ENCODE peak calls at places on chromosomes 16 and 17, in eight cellular contexts. One of them, this sample, is unnamed.

GRCh38 chr16:700684-701584 is 4.7 kb downstream of the FBXL16 start:
- DNase-seq in BJ: no peak
- DNase-seq in GM23338: peak; percentile 71
- DNase-seq in mucosa of descending colon: peak; percentile 40
- DNase-seq in HL-60: no peak
- DNase-seq in cardiac muscle cell: peak; percentile 79
- DNase-seq in HFFc6: no peak
- DNase-seq in fibroblast of pulmonary artery: no peak
- DNase-seq in this sample: peak; percentile 70

GRCh38 chr17:64983708-64984107 is 64.4 kb upstream of the LRRC37A3 start:
- DNase-seq in HL-60: no peak
- DNase-seq in fibroblast of pulmonary artery: no peak
- DNase-seq in HFFc6: no peak
- DNase-seq in BJ: no peak
- DNase-seq in GM23338: no peak
- DNase-seq in cardiac muscle cell: no peak
- DNase-seq in mucosa of descending colon: no peak
- DNase-seq in this sample: no peak

GRCh38 chr16:22346463-22346862 is 28.0 kb downstream of the CDR2 start:
- DNase-seq in fibroblast of pulmonary artery: no peak
- DNase-seq in HL-60: no peak
- DNase-seq in GM23338: no peak
- DNase-seq in HFFc6: no peak
- DNase-seq in BJ: no peak
- DNase-seq in cardiac muscle cell: no peak
- DNase-seq in mucosa of descending colon: no peak
- DNase-seq in this sample: no peak

GRCh38 chr16:88532434-88533241 is 37.6 kb upstream of the ZC3H18 start:
- DNase-seq in mucosa of descending colon: no peak
- DNase-seq in HFFc6: no peak
- DNase-seq in fibroblast of pulmonary artery: no peak
- DNase-seq in BJ: no peak
- DNase-seq in cardiac muscle cell: no peak
- DNase-seq in GM23338: no peak
- DNase-seq in HL-60: no peak
- DNase-seq in this sample: no peak

GRCh38 chr17:37689317-37689716 is 46.1 kb upstream of the DDX52 start:
- DNase-seq in HFFc6: no peak
- DNase-seq in fibroblast of pulmonary artery: no peak
- DNase-seq in HL-60: no peak
- DNase-seq in GM23338: no peak
- DNase-seq in BJ: no peak
- DNase-seq in cardiac muscle cell: no peak
- DNase-seq in mucosa of descending colon: no peak
- DNase-seq in this sample: no peak

GRCh38 chr17:47820023-47820789 is 1.4 kb downstream of the OSBPL7 start:
- DNase-seq in mucosa of descending colon: peak; percentile 79
- DNase-seq in fibroblast of pulmonary artery: no peak
- DNase-seq in HL-60: no peak
- DNase-seq in GM23338: no peak
- DNase-seq in BJ: no peak
- DNase-seq in HFFc6: no peak
- DNase-seq in cardiac muscle cell: no peak
- DNase-seq in this sample: no peak

GRCh38 chr17:78664476-78665384 is 87.5 kb upstream of the DNAH17 start:
- DNase-seq in fibroblast of pulmonary artery: peak; percentile 42
- DNase-seq in BJ: no peak
- DNase-seq in mucosa of descending colon: no peak
- DNase-seq in cardiac muscle cell: no peak
- DNase-seq in GM23338: no peak
- DNase-seq in HL-60: no peak
- DNase-seq in HFFc6: no peak
- DNase-seq in this sample: no peak

GRCh38 chr17:4934173-4934979 is 2.3 kb downstream of the GP1BA start:
- DNase-seq in mucosa of descending colon: peak; percentile 65
- DNase-seq in cardiac muscle cell: no peak
- DNase-seq in fibroblast of pulmonary artery: peak; percentile 38
- DNase-seq in BJ: no peak
- DNase-seq in HFFc6: no peak
- DNase-seq in GM23338: peak; percentile 70
- DNase-seq in HL-60: no peak
- DNase-seq in this sample: peak; percentile 58

GRCh38 chr17:11140028-11140427 is 101.0 kb upstream of the SHISA6 start:
- DNase-seq in mucosa of descending colon: no peak
- DNase-seq in fibroblast of pulmonary artery: no peak
- DNase-seq in GM23338: no peak
- DNase-seq in HFFc6: no peak
- DNase-seq in HL-60: no peak
- DNase-seq in cardiac muscle cell: no peak
- DNase-seq in BJ: no peak
- DNase-seq in this sample: no peak

GRCh38 chr17:34382586-34383224 is 19.7 kb upstream of the CCL1 start:
- DNase-seq in GM23338: no peak
- DNase-seq in cardiac muscle cell: no peak
- DNase-seq in HL-60: no peak
- DNase-seq in mucosa of descending colon: no peak
- DNase-seq in fibroblast of pulmonary artery: peak; percentile 42
- DNase-seq in HFFc6: no peak
- DNase-seq in BJ: no peak
- DNase-seq in this sample: no peak

GRCh38 chr17:9644910-9645751 is at the start of gene USP43:
- DNase-seq in HL-60: no peak
- DNase-seq in fibroblast of pulmonary artery: no peak
- DNase-seq in BJ: no peak
- DNase-seq in mucosa of descending colon: peak; percentile 89
- DNase-seq in HFFc6: no peak
- DNase-seq in cardiac muscle cell: peak; percentile 59
- DNase-seq in GM23338: peak; percentile 79
- DNase-seq in this sample: peak; percentile 59

GRCh38 chr17:21019976-21020575 is 22.7 kb downstream of the USP22 start:
- DNase-seq in GM23338: peak; percentile 44
- DNase-seq in fibroblast of pulmonary artery: peak; percentile 53
- DNase-seq in HL-60: no peak
- DNase-seq in BJ: no peak
- DNase-seq in mucosa of descending colon: peak; percentile 55
- DNase-seq in HFFc6: peak; percentile 35
- DNase-seq in cardiac muscle cell: no peak
- DNase-seq in this sample: no peak

GRCh38 chr16:8721693-8722348 is 47.4 kb downstream of the ABAT start:
- DNase-seq in GM23338: peak; percentile 20
- DNase-seq in HFFc6: no peak
- DNase-seq in HL-60: no peak
- DNase-seq in mucosa of descending colon: no peak
- DNase-seq in BJ: no peak
- DNase-seq in fibroblast of pulmonary artery: no peak
- DNase-seq in cardiac muscle cell: no peak
- DNase-seq in this sample: no peak

GRCh38 chr17:2798679-2799078 is 2.4 kb downstream of the RAP1GAP2 start:
- DNase-seq in HFFc6: no peak
- DNase-seq in mucosa of descending colon: no peak
- DNase-seq in HL-60: no peak
- DNase-seq in fibroblast of pulmonary artery: no peak
- DNase-seq in cardiac muscle cell: no peak
- DNase-seq in BJ: no peak
- DNase-seq in GM23338: peak; percentile 77
- DNase-seq in this sample: no peak

GRCh38 chr17:72465191-72466024 is 344.6 kb downstream of the SOX9 start:
- DNase-seq in cardiac muscle cell: no peak
- DNase-seq in fibroblast of pulmonary artery: peak; percentile 75
- DNase-seq in mucosa of descending colon: peak; percentile 73
- DNase-seq in BJ: peak; percentile 84
- DNase-seq in HL-60: no peak
- DNase-seq in HFFc6: peak; percentile 98
- DNase-seq in GM23338: no peak
- DNase-seq in this sample: peak; percentile 45

GRCh38 chr17:27807567-27808470 is 7.5 kb upstream of the NOS2 start:
- DNase-seq in BJ: no peak
- DNase-seq in HL-60: no peak
- DNase-seq in HFFc6: no peak
- DNase-seq in GM23338: no peak
- DNase-seq in mucosa of descending colon: peak; percentile 65
- DNase-seq in cardiac muscle cell: peak; percentile 22
- DNase-seq in fibroblast of pulmonary artery: no peak
- DNase-seq in this sample: peak; percentile 74

GRCh38 chr16:87645802-87646201 is 43.5 kb downstream of the JPH3 start:
- DNase-seq in fibroblast of pulmonary artery: no peak
- DNase-seq in mucosa of descending colon: no peak
- DNase-seq in cardiac muscle cell: no peak
- DNase-seq in HFFc6: no peak
- DNase-seq in GM23338: no peak
- DNase-seq in HL-60: no peak
- DNase-seq in BJ: no peak
- DNase-seq in this sample: no peak

GRCh38 chr17:55478971-55479370 is 32.3 kb downstream of the SMIM36 start:
- DNase-seq in cardiac muscle cell: no peak
- DNase-seq in mucosa of descending colon: no peak
- DNase-seq in HFFc6: no peak
- DNase-seq in fibroblast of pulmonary artery: no peak
- DNase-seq in HL-60: no peak
- DNase-seq in BJ: no peak
- DNase-seq in GM23338: peak; percentile 12
- DNase-seq in this sample: no peak

GRCh38 chr17:10270258-10270657 is 71.9 kb upstream of the GAS7 start:
- DNase-seq in cardiac muscle cell: no peak
- DNase-seq in HFFc6: no peak
- DNase-seq in mucosa of descending colon: no peak
- DNase-seq in HL-60: no peak
- DNase-seq in BJ: no peak
- DNase-seq in GM23338: no peak
- DNase-seq in fibroblast of pulmonary artery: no peak
- DNase-seq in this sample: no peak

GRCh38 chr16:56481468-56482112 is 30.2 kb downstream of the OGFOD1 start:
- DNase-seq in HL-60: no peak
- DNase-seq in cardiac muscle cell: no peak
- DNase-seq in mucosa of descending colon: no peak
- DNase-seq in HFFc6: no peak
- DNase-seq in fibroblast of pulmonary artery: no peak
- DNase-seq in BJ: no peak
- DNase-seq in GM23338: no peak
- DNase-seq in this sample: no peak

GRCh38 chr16:19884021-19884485 is 595 bp downstream of the GPRC5B start:
- DNase-seq in HL-60: no peak
- DNase-seq in HFFc6: no peak
- DNase-seq in fibroblast of pulmonary artery: no peak
- DNase-seq in GM23338: peak; percentile 35
- DNase-seq in BJ: no peak
- DNase-seq in cardiac muscle cell: peak; percentile 38
- DNase-seq in mucosa of descending colon: peak; percentile 40
- DNase-seq in this sample: no peak

GRCh38 chr17:31067699-31068184 is 27.0 kb upstream of the NF1 start:
- DNase-seq in BJ: peak; percentile 57
- DNase-seq in fibroblast of pulmonary artery: peak; percentile 82
- DNase-seq in GM23338: no peak
- DNase-seq in mucosa of descending colon: no peak
- DNase-seq in cardiac muscle cell: peak; percentile 19
- DNase-seq in HFFc6: peak; percentile 79
- DNase-seq in HL-60: peak; percentile 26
- DNase-seq in this sample: no peak

GRCh38 chr16:942436-943060 is 28.2 kb downstream of the LMF1 start:
- DNase-seq in cardiac muscle cell: no peak
- DNase-seq in mucosa of descending colon: no peak
- DNase-seq in GM23338: no peak
- DNase-seq in HL-60: no peak
- DNase-seq in fibroblast of pulmonary artery: no peak
- DNase-seq in HFFc6: no peak
- DNase-seq in BJ: no peak
- DNase-seq in this sample: no peak

GRCh38 chr16:80347900-80348299 is 192.9 kb upstream of the DYNLRB2 start:
- DNase-seq in HFFc6: no peak
- DNase-seq in BJ: no peak
- DNase-seq in GM23338: no peak
- DNase-seq in HL-60: no peak
- DNase-seq in fibroblast of pulmonary artery: peak; percentile 3
- DNase-seq in cardiac muscle cell: no peak
- DNase-seq in mucosa of descending colon: no peak
- DNase-seq in this sample: no peak

GRCh38 chr16:68235105-68235881 is 634 bp downstream of the ESRP2 start:
- DNase-seq in mucosa of descending colon: peak; percentile 71
- DNase-seq in BJ: no peak
- DNase-seq in HL-60: no peak
- DNase-seq in GM23338: peak; percentile 75
- DNase-seq in HFFc6: no peak
- DNase-seq in fibroblast of pulmonary artery: no peak
- DNase-seq in cardiac muscle cell: peak; percentile 29
- DNase-seq in this sample: no peak
- TF ChIP-seq CTCF in mucosa of descending colon: no peak
- TF ChIP-seq CTCF in BJ: no peak
- TF ChIP-seq CTCF in HL-60: no peak
- TF ChIP-seq CTCF in GM23338: peak; percentile 63
- TF ChIP-seq CTCF in HFFc6: peak; percentile 19
- TF ChIP-seq CTCF in fibroblast of pulmonary artery: no peak
- TF ChIP-seq CTCF in cardiac muscle cell: peak; percentile 17
- TF ChIP-seq CTCF in this sample: no peak

GRCh38 chr16:67278773-67279295 is 498 bp upstream of the PLEKHG4 start:
- DNase-seq in BJ: no peak
- DNase-seq in HFFc6: no peak
- DNase-seq in cardiac muscle cell: no peak
- DNase-seq in HL-60: peak; percentile 65
- DNase-seq in fibroblast of pulmonary artery: no peak
- DNase-seq in mucosa of descending colon: no peak
- DNase-seq in GM23338: peak; percentile 26
- DNase-seq in this sample: peak; percentile 80
- TF ChIP-seq CTCF in BJ: peak; percentile 22
- TF ChIP-seq CTCF in HFFc6: no peak
- TF ChIP-seq CTCF in cardiac muscle cell: peak; percentile 28
- TF ChIP-seq CTCF in HL-60: no peak
- TF ChIP-seq CTCF in fibroblast of pulmonary artery: no peak
- TF ChIP-seq CTCF in mucosa of descending colon: no peak
- TF ChIP-seq CTCF in GM23338: peak; percentile 78
- TF ChIP-seq CTCF in this sample: peak; percentile 31

DNA sequence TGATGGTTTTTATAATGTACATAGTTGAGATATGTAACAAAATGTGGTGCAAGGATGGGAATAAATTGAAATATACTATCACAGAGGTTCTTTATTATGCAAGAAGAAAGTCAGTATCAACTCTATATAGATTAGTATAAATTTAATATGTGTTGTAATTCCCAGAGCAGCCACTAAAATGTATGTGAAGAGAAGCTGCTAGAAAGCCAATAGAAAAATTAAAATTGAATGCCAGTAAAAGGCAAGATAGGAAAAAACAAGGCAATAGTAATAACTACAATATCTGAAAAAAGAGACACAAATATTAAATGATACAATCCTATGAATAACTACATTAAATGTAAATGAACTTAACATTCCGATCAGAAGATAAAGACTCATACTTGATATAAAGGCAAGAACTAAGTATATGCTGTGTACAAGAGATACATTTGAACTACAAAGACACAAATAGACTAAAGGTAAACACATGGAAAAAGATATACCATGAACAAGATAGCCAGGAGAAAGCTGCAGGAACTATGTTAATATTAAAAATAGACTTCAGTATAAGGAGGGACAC is 92.0 kb downstream of the ABCA8 start:
- DNase-seq in HL-60: no peak
- DNase-seq in BJ: no peak
- DNase-seq in HFFc6: no peak
- DNase-seq in mucosa of descending colon: no peak
- DNase-seq in cardiac muscle cell: no peak
- DNase-seq in fibroblast of pulmonary artery: no peak
- DNase-seq in GM23338: no peak
- DNase-seq in this sample: no peak
- TF ChIP-seq CTCF in HL-60: no peak
- TF ChIP-seq CTCF in BJ: no peak
- TF ChIP-seq CTCF in HFFc6: peak; percentile 25
- TF ChIP-seq CTCF in mucosa of descending colon: no peak
- TF ChIP-seq CTCF in cardiac muscle cell: no peak
- TF ChIP-seq CTCF in fibroblast of pulmonary artery: no peak
- TF ChIP-seq CTCF in GM23338: no peak
- TF ChIP-seq CTCF in this sample: no peak

GRCh38 chr16:31455601-31456314 is 3.5 kb upstream of the ARMC5 start:
- DNase-seq in cardiac muscle cell: peak; percentile 37
- DNase-seq in GM23338: peak; percentile 79
- DNase-seq in HFFc6: no peak
- DNase-seq in BJ: no peak
- DNase-seq in HL-60: no peak
- DNase-seq in fibroblast of pulmonary artery: no peak
- DNase-seq in mucosa of descending colon: no peak
- DNase-seq in this sample: no peak
- TF ChIP-seq CTCF in cardiac muscle cell: peak; percentile 52
- TF ChIP-seq CTCF in GM23338: peak; percentile 70
- TF ChIP-seq CTCF in HFFc6: peak; percentile 65
- TF ChIP-seq CTCF in BJ: peak; percentile 44
- TF ChIP-seq CTCF in HL-60: peak; percentile 11
- TF ChIP-seq CTCF in fibroblast of pulmonary artery: peak; percentile 41
- TF ChIP-seq CTCF in mucosa of descending colon: peak; percentile 9
- TF ChIP-seq CTCF in this sample: peak; percentile 45

This sample was measured in GM13976.